ENCODE peak calls at places on chromosome 14, in six cellular contexts. F is adrenal gland, V is aorta, J is lung, N is fibroblast of lung, G is MM.1S. K is an unnamed sample. For H3K27me3 and H3K4me1, the result is how much of the 10 kb centered on the place peaks cover.

GRCh38 chr14:73457935-73458218 is 469 bp downstream of the NUMB start:
- DNase-seq in V (no peak), F (peak), N (no peak), G (no peak), J (peak), K (no peak)

GRCh38 chr14:31927348-31927826 is 149.7 kb upstream of the ARHGAP5 start:
- DNase-seq in N (peak), J (no peak), G (no peak), F (peak), V (no peak), K (no peak)

GRCh38 chr14:25102788-25103187 is 52.8 kb upstream of the STXBP6 start:
- DNase-seq in F (no peak), V (no peak), G (no peak), J (no peak), N (no peak), K (no peak)

GRCh38 chr14:66076166-66076565 is 410.0 kb upstream of the CCDC196 start:
- DNase-seq in V (no peak), F (no peak), N (peak), J (no peak), G (no peak), K (no peak)

GRCh38 chr14:30551460-30551859 is 7.5 kb upstream of the G2E3 start:
- DNase-seq in G (no peak), F (no peak), J (no peak), N (peak), V (no peak), K (no peak)

GRCh38 chr14:91867316-91867988 is at the start of gene TC2N:
- DNase-seq in V (no peak), G (no peak), J (no peak), F (no peak), N (no peak), K (no peak)

GRCh38 chr14:44961151-44961729 is 507 bp downstream of the KLHL28 start:
- DNase-seq in F (peak), V (peak), N (peak), J (peak), G (peak), K (peak)

GRCh38 chr14:75242546-75243273 is 35.9 kb upstream of the FOS start:
- DNase-seq in J (no peak), N (peak), F (no peak), V (no peak), G (no peak), K (no peak)

GRCh38 chr14:68099348-68100045 is 279.9 kb downstream of the RAD51B start:
- DNase-seq in F (no peak), N (peak), G (no peak), J (no peak), V (no peak), K (no peak)

GRCh38 chr14:93994919-93995682 is 2.0 kb upstream of the CCDC197 start:
- DNase-seq in G (no peak), F (peak), V (peak), N (peak), J (peak), K (peak)

GRCh38 chr14:61321385-61322010 is at the start of gene PRKCH:
- DNase-seq in V (peak), F (peak), G (peak), J (peak), N (peak), K (peak)
- H3K27ac ChIP-seq in V (no peak), F (peak), G (no peak), J (peak), N (no peak), K (peak)

GRCh38 chr14:22479132-22479531 is 109.9 kb downstream of the DAD1 start:
- DNase-seq in G (no peak), F (no peak), N (no peak), V (no peak), J (no peak), K (no peak)

GRCh38 chr14:22478670-22479069 is 110.4 kb downstream of the DAD1 start:
- DNase-seq in V (no peak), G (no peak), N (peak), J (no peak), F (no peak), K (no peak)

GRCh38 chr14:22478247-22478646 is 110.8 kb downstream of the DAD1 start:
- DNase-seq in G (no peak), V (no peak), F (no peak), N (no peak), J (no peak), K (no peak)

GRCh38 chr14:22481546-22481945 is 107.5 kb downstream of the DAD1 start:
- DNase-seq in J (no peak), F (no peak), V (no peak), N (no peak), G (no peak), K (no peak)

DNA sequence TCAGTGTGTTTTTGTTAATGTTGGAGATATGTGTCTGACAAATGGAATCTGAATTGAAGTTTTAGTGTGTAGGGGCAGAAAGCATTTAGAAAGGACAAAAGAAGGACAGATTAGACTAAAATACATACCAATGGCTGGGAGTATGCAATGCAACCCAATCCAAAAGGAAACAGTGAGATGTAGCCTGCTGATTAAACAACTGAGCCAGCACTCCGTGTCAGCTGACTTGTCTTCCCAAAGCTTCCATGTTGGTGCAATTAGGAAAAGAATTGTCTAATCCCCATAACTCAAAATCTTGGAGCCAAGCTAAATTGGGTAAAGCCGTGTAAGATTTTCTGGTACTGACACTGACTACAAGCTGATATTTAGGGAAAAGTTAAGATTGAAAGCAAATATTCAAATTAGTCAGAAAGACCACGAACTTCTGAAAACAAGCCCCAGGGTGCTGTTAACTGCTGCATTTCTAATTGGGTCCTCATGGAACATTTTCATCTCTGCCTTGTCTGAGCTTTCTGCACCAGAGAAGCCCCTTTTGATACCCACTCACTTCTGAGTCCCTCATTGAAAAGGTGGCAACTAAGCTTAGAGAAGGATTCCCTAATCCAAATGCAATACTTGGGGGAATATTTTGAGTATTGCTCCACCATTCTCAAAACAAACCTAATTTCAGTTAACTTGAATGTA is 109.1 kb downstream of the DAD1 start:
- DNase-seq in F (no peak), N (peak), V (no peak), G (no peak), J (no peak), K (no peak)
- H3K27me3 ChIP-seq in F (under half), N (under half), V (under half), G (under half), J (under half), K (under half)

GRCh38 chr14:104109731-104110361 is 24.3 kb downstream of the ASPG start:
- DNase-seq in V (peak), J (no peak), G (no peak), F (no peak), N (no peak), K (no peak)

GRCh38 chr14:104110491-104111209 is 25.1 kb downstream of the ASPG start:
- DNase-seq in F (no peak), G (no peak), N (no peak), V (peak), J (no peak), K (peak)

GRCh38 chr14:104108570-104109060 is 23.1 kb downstream of the ASPG start:
- DNase-seq in J (no peak), F (peak), V (no peak), G (no peak), N (no peak), K (no peak)

GRCh38 chr14:104107611-104108569 is 22.4 kb downstream of the ASPG start:
- DNase-seq in N (no peak), J (no peak), F (peak), G (no peak), V (peak), K (no peak)

GRCh38 chr14:104109121-104109541 is 23.6 kb downstream of the ASPG start:
- DNase-seq in N (no peak), F (peak), G (no peak), J (no peak), V (no peak), K (no peak)
- H3K4me1 ChIP-seq in N (under half), F (under half), G (under half), J (under half), V (under half), K (under half)

GRCh38 chr14:33643782-33644181 is 307.1 kb downstream of the EGLN3 start:
- DNase-seq in G (no peak), N (no peak), V (no peak), J (no peak), F (no peak), K (no peak)
- H3K27ac ChIP-seq in G (no peak), N (no peak), V (no peak), J (no peak), F (no peak), K (no peak)

DNA sequence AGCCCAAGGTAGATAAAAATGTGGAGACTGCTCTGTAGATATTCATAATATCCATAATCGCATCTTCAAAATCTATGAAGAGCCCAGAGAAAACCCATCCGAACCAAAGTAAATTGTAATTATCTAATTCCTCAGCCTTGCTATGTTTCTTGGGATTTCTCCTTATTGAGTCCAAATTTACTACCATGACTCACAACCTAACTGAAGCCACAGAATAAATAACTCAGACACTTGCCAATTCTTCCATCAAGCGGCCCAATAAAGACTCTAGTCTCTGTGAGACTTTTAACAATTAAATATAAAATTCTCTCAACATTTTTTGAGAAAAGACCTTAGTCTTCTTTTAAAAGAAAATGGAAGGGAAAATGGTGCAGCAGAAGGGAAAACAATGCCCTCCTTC is 409.8 kb downstream of the DAD1 start:
- DNase-seq in G (no peak), N (no peak), F (no peak), J (no peak), V (no peak), K (no peak)
- H3K27me3 ChIP-seq in G (under half), N (under half), F (under half), J (under half), V (under half), K (under half)

GRCh38 chr14:100900837-100901390 is 2.6 kb downstream of the RTL1 start:
- DNase-seq in N (peak), V (no peak), F (peak), G (no peak), J (peak), K (peak)

GRCh38 chr14:100903672-100904185 is at the start of gene RTL1:
- DNase-seq in F (no peak), G (no peak), J (peak), N (no peak), V (no peak), K (no peak)

GRCh38 chr14:100901391-100902183 is 1.9 kb downstream of the RTL1 start:
- DNase-seq in N (no peak), J (peak), F (no peak), V (no peak), G (no peak), K (peak)

GRCh38 chr14:100902792-100903191 is 730 bp downstream of the RTL1 start:
- DNase-seq in N (no peak), G (no peak), J (peak), F (no peak), V (no peak), K (no peak)

DNA sequence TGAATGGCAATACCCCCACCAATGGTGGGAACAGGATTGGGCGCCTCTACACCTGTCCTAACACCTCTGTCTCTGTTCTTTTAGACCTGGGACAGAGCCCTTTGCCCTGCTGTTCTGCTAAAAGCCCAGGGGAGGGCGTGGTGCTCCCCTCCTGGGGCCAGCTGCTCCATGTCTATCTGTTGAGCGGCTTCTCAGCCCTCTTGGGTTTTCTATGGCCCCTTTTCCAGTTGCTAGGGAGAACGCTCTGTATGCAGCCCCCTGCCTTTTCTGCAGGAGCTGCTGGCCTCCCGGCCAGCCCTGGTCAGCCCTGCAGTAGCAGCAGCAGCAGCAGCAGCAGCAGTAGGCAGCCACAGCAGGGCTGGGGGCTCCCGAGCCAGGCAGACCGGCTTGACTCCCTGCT is 1.2 kb downstream of the RTL1 start:
- DNase-seq in J (peak), V (no peak), F (no peak), N (no peak), G (no peak), K (no peak)
- H3K4me1 ChIP-seq in J (under half), V (under half), F (under half), N (under half), G (under half), K (under half)

DNA sequence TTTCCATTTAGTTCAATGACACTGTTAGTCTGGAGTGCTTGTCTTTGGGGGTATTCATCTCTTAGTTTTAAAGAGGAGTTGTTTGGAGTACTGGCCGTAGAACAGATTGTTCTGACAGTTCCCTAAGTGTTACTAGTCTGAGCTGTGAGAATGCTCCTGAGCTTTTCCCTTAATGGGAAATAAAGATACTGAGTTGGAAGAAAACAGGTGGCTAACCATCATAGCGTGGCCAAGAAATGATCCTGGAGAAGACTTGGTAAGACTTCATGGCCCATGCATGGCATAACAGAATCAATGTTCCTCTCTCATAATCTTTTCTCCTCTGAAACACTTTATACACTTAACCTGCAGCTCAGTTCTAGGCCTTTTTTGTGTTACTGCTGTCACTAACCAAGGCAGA is 6.2 kb downstream of the CALM1 start:
- DNase-seq in G (no peak), V (no peak), F (no peak), J (no peak), N (no peak), K (no peak)
- H3K27ac ChIP-seq in G (no peak), V (no peak), F (no peak), J (no peak), N (no peak), K (no peak)